ENCODE peak calls at places on chromosome 10, in ten cellular contexts. One of them, this sample, is unnamed.

GRCh38 chr10:93614101-93614825 is 1.9 kb downstream of the PDE6C start:
- DNase-seq in A549: no peak
- DNase-seq in A673: no peak
- DNase-seq in SJSA1: no peak
- DNase-seq in IMR-90: no peak
- DNase-seq in transverse colon: no peak
- DNase-seq in left ventricle myocardium inferior: no peak
- DNase-seq in mucosa of descending colon: no peak
- DNase-seq in uterus: no peak
- DNase-seq in CD4-positive, alpha-beta T cell: no peak
- DNase-seq in this sample: no peak

GRCh38 chr10:88195841-88196240 is 332.4 kb downstream of the PTEN start:
- DNase-seq in A549: no peak
- DNase-seq in A673: no peak
- DNase-seq in SJSA1: no peak
- DNase-seq in IMR-90: no peak
- DNase-seq in transverse colon: no peak
- DNase-seq in left ventricle myocardium inferior: no peak
- DNase-seq in mucosa of descending colon: no peak
- DNase-seq in uterus: no peak
- DNase-seq in CD4-positive, alpha-beta T cell: no peak
- DNase-seq in this sample: no peak

GRCh38 chr10:80373566-80373965 is 17.0 kb downstream of the DYDC2 start:
- DNase-seq in A549: no peak
- DNase-seq in A673: no peak
- DNase-seq in SJSA1: no peak
- DNase-seq in IMR-90: no peak
- DNase-seq in transverse colon: no peak
- DNase-seq in left ventricle myocardium inferior: no peak
- DNase-seq in mucosa of descending colon: no peak
- DNase-seq in uterus: no peak
- DNase-seq in CD4-positive, alpha-beta T cell: no peak
- DNase-seq in this sample: no peak

GRCh38 chr10:120019568-120019967 is 127.0 kb downstream of the SEC23IP start:
- DNase-seq in A549: no peak
- DNase-seq in A673: no peak
- DNase-seq in SJSA1: no peak
- DNase-seq in IMR-90: no peak
- DNase-seq in transverse colon: no peak
- DNase-seq in left ventricle myocardium inferior: no peak
- DNase-seq in mucosa of descending colon: no peak
- DNase-seq in uterus: no peak
- DNase-seq in CD4-positive, alpha-beta T cell: no peak
- DNase-seq in this sample: no peak

GRCh38 chr10:103086799-103087198 is 106.3 kb downstream of the NT5C2 start:
- DNase-seq in A549: no peak
- DNase-seq in A673: no peak
- DNase-seq in SJSA1: no peak
- DNase-seq in IMR-90: no peak
- DNase-seq in transverse colon: no peak
- DNase-seq in left ventricle myocardium inferior: no peak
- DNase-seq in mucosa of descending colon: no peak
- DNase-seq in uterus: no peak
- DNase-seq in CD4-positive, alpha-beta T cell: no peak
- DNase-seq in this sample: no peak

GRCh38 chr10:1201010-1201807 is 145.0 kb downstream of the WDR37 start:
- DNase-seq in A549: no peak
- DNase-seq in A673: no peak
- DNase-seq in SJSA1: no peak
- DNase-seq in IMR-90: no peak
- DNase-seq in transverse colon: no peak
- DNase-seq in left ventricle myocardium inferior: no peak
- DNase-seq in mucosa of descending colon: peak; percentile 19
- DNase-seq in uterus: no peak
- DNase-seq in CD4-positive, alpha-beta T cell: no peak
- DNase-seq in this sample: no peak

GRCh38 chr10:14449293-14449815 is 118.6 kb upstream of the FRMD4A start:
- DNase-seq in A549: no peak
- DNase-seq in A673: no peak
- DNase-seq in SJSA1: no peak
- DNase-seq in IMR-90: no peak
- DNase-seq in transverse colon: no peak
- DNase-seq in left ventricle myocardium inferior: no peak
- DNase-seq in mucosa of descending colon: no peak
- DNase-seq in uterus: no peak
- DNase-seq in CD4-positive, alpha-beta T cell: no peak
- DNase-seq in this sample: no peak

GRCh38 chr10:48523820-48524758 is 80.8 kb downstream of the ARHGAP22 start:
- DNase-seq in A549: peak; percentile 43
- DNase-seq in A673: peak; percentile 11
- DNase-seq in SJSA1: no peak
- DNase-seq in IMR-90: no peak
- DNase-seq in transverse colon: no peak
- DNase-seq in left ventricle myocardium inferior: no peak
- DNase-seq in mucosa of descending colon: no peak
- DNase-seq in uterus: no peak
- DNase-seq in CD4-positive, alpha-beta T cell: no peak
- DNase-seq in this sample: peak; percentile 62

GRCh38 chr10:3068201-3068967 is 1.0 kb downstream of the PFKP start:
- DNase-seq in A549: no peak
- DNase-seq in A673: peak; percentile 83
- DNase-seq in SJSA1: peak; percentile 67
- DNase-seq in IMR-90: peak; percentile 54
- DNase-seq in transverse colon: peak; percentile 66
- DNase-seq in left ventricle myocardium inferior: peak; percentile 73
- DNase-seq in mucosa of descending colon: peak; percentile 81
- DNase-seq in uterus: peak; percentile 67
- DNase-seq in CD4-positive, alpha-beta T cell: peak; percentile 52
- DNase-seq in this sample: peak; percentile 86

GRCh38 chr10:116138897-116139296 is 134.1 kb downstream of the GFRA1 start:
- DNase-seq in A549: no peak
- DNase-seq in A673: no peak
- DNase-seq in SJSA1: no peak
- DNase-seq in IMR-90: no peak
- DNase-seq in transverse colon: no peak
- DNase-seq in left ventricle myocardium inferior: no peak
- DNase-seq in mucosa of descending colon: no peak
- DNase-seq in uterus: no peak
- DNase-seq in CD4-positive, alpha-beta T cell: no peak
- DNase-seq in this sample: no peak

GRCh38 chr10:118940386-118940785 is 89.1 kb upstream of the NANOS1 start:
- DNase-seq in A549: no peak
- DNase-seq in A673: no peak
- DNase-seq in SJSA1: no peak
- DNase-seq in IMR-90: no peak
- DNase-seq in transverse colon: no peak
- DNase-seq in left ventricle myocardium inferior: no peak
- DNase-seq in mucosa of descending colon: no peak
- DNase-seq in uterus: no peak
- DNase-seq in CD4-positive, alpha-beta T cell: no peak
- DNase-seq in this sample: no peak

GRCh38 chr10:48526371-48526821 is 78.5 kb downstream of the ARHGAP22 start:
- DNase-seq in A549: no peak
- DNase-seq in A673: peak; percentile 11
- DNase-seq in SJSA1: peak; percentile 43
- DNase-seq in IMR-90: peak; percentile 92
- DNase-seq in transverse colon: no peak
- DNase-seq in left ventricle myocardium inferior: no peak
- DNase-seq in mucosa of descending colon: no peak
- DNase-seq in uterus: no peak
- DNase-seq in CD4-positive, alpha-beta T cell: no peak
- DNase-seq in this sample: no peak

GRCh38 chr10:62083413-62083794 is 181.9 kb downstream of the ARID5B start:
- DNase-seq in A549: no peak
- DNase-seq in A673: peak; percentile 79
- DNase-seq in SJSA1: no peak
- DNase-seq in IMR-90: no peak
- DNase-seq in transverse colon: no peak
- DNase-seq in left ventricle myocardium inferior: no peak
- DNase-seq in mucosa of descending colon: no peak
- DNase-seq in uterus: no peak
- DNase-seq in CD4-positive, alpha-beta T cell: no peak
- DNase-seq in this sample: no peak

GRCh38 chr10:87092861-87093460 is 1.7 kb downstream of the GLUD1 start:
- DNase-seq in A549: no peak
- DNase-seq in A673: peak; percentile 78
- DNase-seq in SJSA1: no peak
- DNase-seq in IMR-90: peak; percentile 28
- DNase-seq in transverse colon: peak; percentile 38
- DNase-seq in left ventricle myocardium inferior: no peak
- DNase-seq in mucosa of descending colon: no peak
- DNase-seq in uterus: no peak
- DNase-seq in CD4-positive, alpha-beta T cell: no peak
- DNase-seq in this sample: no peak

GRCh38 chr10:101567165-101568006 is 20.7 kb downstream of the POLL start:
- DNase-seq in A549: no peak
- DNase-seq in A673: no peak
- DNase-seq in SJSA1: no peak
- DNase-seq in IMR-90: no peak
- DNase-seq in transverse colon: no peak
- DNase-seq in left ventricle myocardium inferior: no peak
- DNase-seq in mucosa of descending colon: no peak
- DNase-seq in uterus: no peak
- DNase-seq in CD4-positive, alpha-beta T cell: no peak
- DNase-seq in this sample: no peak

GRCh38 chr10:1241322-1241890 is 185.2 kb downstream of the WDR37 start:
- DNase-seq in A549: no peak
- DNase-seq in A673: no peak
- DNase-seq in SJSA1: no peak
- DNase-seq in IMR-90: no peak
- DNase-seq in transverse colon: no peak
- DNase-seq in left ventricle myocardium inferior: no peak
- DNase-seq in mucosa of descending colon: no peak
- DNase-seq in uterus: no peak
- DNase-seq in CD4-positive, alpha-beta T cell: no peak
- DNase-seq in this sample: peak; percentile 46

DNA sequence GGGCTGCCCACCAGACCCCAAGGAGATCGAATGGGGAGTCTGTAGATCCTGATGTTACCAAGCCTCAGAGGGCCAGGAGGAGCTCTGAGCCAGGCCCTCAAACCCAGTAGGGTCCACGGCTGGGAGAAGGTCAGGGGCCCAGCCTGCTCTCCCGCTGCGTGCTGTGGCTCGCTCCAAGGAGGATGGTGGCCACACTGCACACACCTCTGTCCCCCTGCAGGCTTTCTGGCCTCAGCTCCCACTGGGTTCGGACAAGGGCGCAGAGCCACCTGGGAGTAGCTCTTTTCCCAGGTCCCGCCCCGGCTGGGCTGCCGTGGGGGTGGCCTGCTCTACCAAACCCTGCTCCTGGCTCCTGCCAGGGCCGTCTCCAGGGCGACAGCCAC is 175.8 kb downstream of the ZNF248 start:
- DNase-seq in A549: no peak
- DNase-seq in A673: no peak
- DNase-seq in SJSA1: no peak
- DNase-seq in IMR-90: no peak
- DNase-seq in transverse colon: no peak
- DNase-seq in left ventricle myocardium inferior: no peak
- DNase-seq in mucosa of descending colon: no peak
- DNase-seq in uterus: no peak
- DNase-seq in CD4-positive, alpha-beta T cell: no peak
- DNase-seq in this sample: no peak
- H3K9me3 ChIP-seq in A549: peaks cover 2% of the 10 kb centered on the region
- H3K9me3 ChIP-seq in A673: peaks cover 29% of the 10 kb centered on the region
- H3K9me3 ChIP-seq in SJSA1: no peaks in the 10 kb centered on the region
- H3K9me3 ChIP-seq in IMR-90: peaks cover 60% of the 10 kb centered on the region
- H3K9me3 ChIP-seq in transverse colon: no peaks in the 10 kb centered on the region
- H3K9me3 ChIP-seq in left ventricle myocardium inferior: no peaks in the 10 kb centered on the region
- H3K9me3 ChIP-seq in mucosa of descending colon: peaks cover 77% of the 10 kb centered on the region
- H3K9me3 ChIP-seq in uterus: no peaks in the 10 kb centered on the region
- H3K9me3 ChIP-seq in CD4-positive, alpha-beta T cell: no peaks in the 10 kb centered on the region
- H3K9me3 ChIP-seq in this sample: peaks cover 46% of the 10 kb centered on the region

DNA sequence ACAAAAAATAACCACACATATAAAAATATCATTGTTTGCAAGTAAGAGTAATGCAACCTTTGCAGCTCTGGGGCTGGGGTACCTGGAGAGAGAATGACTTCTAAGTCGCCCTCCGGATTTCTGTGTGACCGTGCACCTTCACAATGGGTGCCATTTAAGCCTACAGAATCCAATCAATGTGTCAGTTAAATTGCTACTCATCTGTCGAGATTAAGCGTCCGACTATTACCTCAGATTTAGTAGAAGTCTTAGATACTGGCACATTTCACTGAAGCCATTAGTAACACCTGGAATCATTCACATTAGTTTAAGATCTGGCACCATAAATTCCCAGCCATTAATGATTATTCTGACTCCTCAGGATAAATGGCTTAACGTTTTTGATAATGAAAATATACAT is 507.3 kb upstream of the MGMT start:
- DNase-seq in A549: no peak
- DNase-seq in A673: no peak
- DNase-seq in SJSA1: no peak
- DNase-seq in IMR-90: no peak
- DNase-seq in transverse colon: no peak
- DNase-seq in left ventricle myocardium inferior: no peak
- DNase-seq in mucosa of descending colon: no peak
- DNase-seq in uterus: no peak
- DNase-seq in CD4-positive, alpha-beta T cell: no peak
- DNase-seq in this sample: no peak
- H3K9me3 ChIP-seq in A549: no peaks in the 10 kb centered on the region
- H3K9me3 ChIP-seq in A673: no peaks in the 10 kb centered on the region
- H3K9me3 ChIP-seq in SJSA1: peaks cover 16% of the 10 kb centered on the region
- H3K9me3 ChIP-seq in IMR-90: peaks cover 32% of the 10 kb centered on the region
- H3K9me3 ChIP-seq in transverse colon: no peaks in the 10 kb centered on the region
- H3K9me3 ChIP-seq in left ventricle myocardium inferior: no peaks in the 10 kb centered on the region
- H3K9me3 ChIP-seq in mucosa of descending colon: no peaks in the 10 kb centered on the region
- H3K9me3 ChIP-seq in uterus: no peaks in the 10 kb centered on the region
- H3K9me3 ChIP-seq in CD4-positive, alpha-beta T cell: no peaks in the 10 kb centered on the region
- H3K9me3 ChIP-seq in this sample: no peaks in the 10 kb centered on the region

GRCh38 chr10:109253306-109253705 is 670.0 kb downstream of the XPNPEP1 start:
- DNase-seq in A549: no peak
- DNase-seq in A673: no peak
- DNase-seq in SJSA1: no peak
- DNase-seq in IMR-90: no peak
- DNase-seq in transverse colon: no peak
- DNase-seq in left ventricle myocardium inferior: no peak
- DNase-seq in mucosa of descending colon: no peak
- DNase-seq in uterus: no peak
- DNase-seq in CD4-positive, alpha-beta T cell: no peak
- DNase-seq in this sample: no peak
- H3K9me3 ChIP-seq in A549: no peaks in the 10 kb centered on the region
- H3K9me3 ChIP-seq in A673: no peaks in the 10 kb centered on the region
- H3K9me3 ChIP-seq in SJSA1: no peaks in the 10 kb centered on the region
- H3K9me3 ChIP-seq in IMR-90: no peaks in the 10 kb centered on the region
- H3K9me3 ChIP-seq in transverse colon: no peaks in the 10 kb centered on the region
- H3K9me3 ChIP-seq in left ventricle myocardium inferior: no peaks in the 10 kb centered on the region
- H3K9me3 ChIP-seq in mucosa of descending colon: no peaks in the 10 kb centered on the region
- H3K9me3 ChIP-seq in uterus: no peaks in the 10 kb centered on the region
- H3K9me3 ChIP-seq in CD4-positive, alpha-beta T cell: no peaks in the 10 kb centered on the region
- H3K9me3 ChIP-seq in this sample: no peaks in the 10 kb centered on the region

DNA sequence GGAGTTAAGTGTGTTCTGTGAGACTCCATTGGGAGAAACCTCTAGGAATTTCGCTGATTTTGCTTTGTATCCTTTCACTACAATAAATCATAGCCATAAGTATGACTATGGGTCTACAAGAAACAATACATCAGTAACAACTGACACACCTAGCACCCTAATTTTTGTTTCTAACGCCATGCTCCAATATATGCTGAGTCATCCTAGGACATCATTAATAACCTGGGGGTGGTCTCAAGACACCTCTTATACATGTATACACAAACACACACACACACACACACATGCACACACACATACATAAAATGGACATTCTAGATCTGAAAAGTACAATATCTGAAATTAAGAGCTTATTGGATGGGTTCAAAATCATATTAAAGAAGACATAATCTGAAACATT is 18.2 kb downstream of the ZNF248 start:
- DNase-seq in A549: no peak
- DNase-seq in A673: no peak
- DNase-seq in SJSA1: no peak
- DNase-seq in IMR-90: no peak
- DNase-seq in transverse colon: no peak
- DNase-seq in left ventricle myocardium inferior: no peak
- DNase-seq in mucosa of descending colon: no peak
- DNase-seq in uterus: no peak
- DNase-seq in CD4-positive, alpha-beta T cell: no peak
- DNase-seq in this sample: no peak
- H3K9me3 ChIP-seq in A549: peaks cover 73% of the 10 kb centered on the region
- H3K9me3 ChIP-seq in A673: peaks cover 16% of the 10 kb centered on the region
- H3K9me3 ChIP-seq in SJSA1: no peaks in the 10 kb centered on the region
- H3K9me3 ChIP-seq in IMR-90: no peaks in the 10 kb centered on the region
- H3K9me3 ChIP-seq in transverse colon: peaks cover 7% of the 10 kb centered on the region
- H3K9me3 ChIP-seq in left ventricle myocardium inferior: peaks cover 16% of the 10 kb centered on the region
- H3K9me3 ChIP-seq in mucosa of descending colon: peaks cover 11% of the 10 kb centered on the region
- H3K9me3 ChIP-seq in uterus: no peaks in the 10 kb centered on the region
- H3K9me3 ChIP-seq in CD4-positive, alpha-beta T cell: peaks cover 22% of the 10 kb centered on the region
- H3K9me3 ChIP-seq in this sample: peaks cover 8% of the 10 kb centered on the region

This sample was measured in spleen.